ENCODE peak calls at places on chromosome 1, in seven cellular contexts. One of them, this sample, is unnamed.
A peak's percentile ranks its signal among the peaks of the same experiment; 100 is the strongest.

GRCh38 chr1:87449348-87449963 is 120.8 kb downstream of the LMO4 start:
- DNase-seq in body of pancreas: peak; percentile 82
- DNase-seq in K562: no peak
- DNase-seq in BE2C: peak; percentile 71
- DNase-seq in stomach: peak; percentile 85
- DNase-seq in heart left ventricle: peak; percentile 80
- DNase-seq in Peyer's patch: no peak
- DNase-seq in this sample: peak; percentile 75

GRCh38 chr1:67838180-67838912 is 5.1 kb upstream of the GNG12 start:
- DNase-seq in body of pancreas: peak; percentile 33
- DNase-seq in K562: no peak
- DNase-seq in BE2C: peak; percentile 20
- DNase-seq in stomach: no peak
- DNase-seq in heart left ventricle: no peak
- DNase-seq in Peyer's patch: no peak
- DNase-seq in this sample: no peak

GRCh38 chr1:41021526-41022308 is at the start of gene SLFNL1:
- DNase-seq in body of pancreas: no peak
- DNase-seq in K562: no peak
- DNase-seq in BE2C: peak; percentile 40
- DNase-seq in stomach: no peak
- DNase-seq in heart left ventricle: peak; percentile 46
- DNase-seq in Peyer's patch: no peak
- DNase-seq in this sample: no peak

GRCh38 chr1:15966081-15966955 is 9.6 kb downstream of the ZBTB17 start:
- DNase-seq in body of pancreas: peak; percentile 37
- DNase-seq in K562: no peak
- DNase-seq in BE2C: no peak
- DNase-seq in stomach: peak; percentile 32
- DNase-seq in heart left ventricle: no peak
- DNase-seq in Peyer's patch: no peak
- DNase-seq in this sample: no peak

GRCh38 chr1:15851251-15852035 is 3.9 kb downstream of the SPEN start:
- DNase-seq in body of pancreas: no peak
- DNase-seq in K562: no peak
- DNase-seq in BE2C: no peak
- DNase-seq in stomach: no peak
- DNase-seq in heart left ventricle: no peak
- DNase-seq in Peyer's patch: no peak
- DNase-seq in this sample: no peak

GRCh38 chr1:82160036-82160435 is 359.3 kb downstream of the ADGRL2 start:
- DNase-seq in body of pancreas: no peak
- DNase-seq in K562: no peak
- DNase-seq in BE2C: no peak
- DNase-seq in stomach: no peak
- DNase-seq in heart left ventricle: no peak
- DNase-seq in Peyer's patch: no peak
- DNase-seq in this sample: no peak

GRCh38 chr1:151510957-151511635 is at the start of gene CGN:
- DNase-seq in body of pancreas: peak; percentile 95
- DNase-seq in K562: peak; percentile 94
- DNase-seq in BE2C: peak; percentile 98
- DNase-seq in stomach: peak; percentile 93
- DNase-seq in heart left ventricle: peak; percentile 86
- DNase-seq in Peyer's patch: peak; percentile 94
- DNase-seq in this sample: peak; percentile 95

GRCh38 chr1:220874201-220874655 is 5.0 kb upstream of the HLX start:
- DNase-seq in body of pancreas: peak; percentile 55
- DNase-seq in K562: peak; percentile 53
- DNase-seq in BE2C: peak; percentile 74
- DNase-seq in stomach: no peak
- DNase-seq in heart left ventricle: peak; percentile 63
- DNase-seq in Peyer's patch: no peak
- DNase-seq in this sample: peak; percentile 28

GRCh38 chr1:149995927-149996326 is 14.6 kb downstream of the OTUD7B start:
- DNase-seq in body of pancreas: no peak
- DNase-seq in K562: no peak
- DNase-seq in BE2C: no peak
- DNase-seq in stomach: no peak
- DNase-seq in heart left ventricle: no peak
- DNase-seq in Peyer's patch: no peak
- DNase-seq in this sample: peak; percentile 46

GRCh38 chr1:25223471-25223870 is 8.8 kb downstream of the SYF2 start:
- DNase-seq in body of pancreas: no peak
- DNase-seq in K562: no peak
- DNase-seq in BE2C: no peak
- DNase-seq in stomach: no peak
- DNase-seq in heart left ventricle: no peak
- DNase-seq in Peyer's patch: no peak
- DNase-seq in this sample: no peak

GRCh38 chr1:109046671-109047070 is 4.8 kb upstream of the WDR47 start:
- DNase-seq in body of pancreas: no peak
- DNase-seq in K562: no peak
- DNase-seq in BE2C: no peak
- DNase-seq in stomach: no peak
- DNase-seq in heart left ventricle: no peak
- DNase-seq in Peyer's patch: no peak
- DNase-seq in this sample: no peak

GRCh38 chr1:193031431-193031830 is 27.7 kb downstream of the UCHL5 start:
- DNase-seq in body of pancreas: no peak
- DNase-seq in K562: no peak
- DNase-seq in BE2C: no peak
- DNase-seq in stomach: no peak
- DNase-seq in heart left ventricle: no peak
- DNase-seq in Peyer's patch: no peak
- DNase-seq in this sample: no peak
- TF ChIP-seq CTCF in body of pancreas: no peak
- TF ChIP-seq CTCF in K562: peak; percentile 43
- TF ChIP-seq CTCF in BE2C: peak; percentile 23
- TF ChIP-seq CTCF in stomach: no peak
- TF ChIP-seq CTCF in heart left ventricle: no peak
- TF ChIP-seq CTCF in Peyer's patch: peak; percentile 49
- TF ChIP-seq CTCF in this sample: no peak

GRCh38 chr1:164601399-164602141 is 42.6 kb downstream of the PBX1 start:
- DNase-seq in body of pancreas: no peak
- DNase-seq in K562: no peak
- DNase-seq in BE2C: no peak
- DNase-seq in stomach: no peak
- DNase-seq in heart left ventricle: no peak
- DNase-seq in Peyer's patch: no peak
- DNase-seq in this sample: no peak
- H3K4me3 ChIP-seq in body of pancreas: no peak overlapping the region
- H3K4me3 ChIP-seq in K562: no peak overlapping the region
- H3K4me3 ChIP-seq in BE2C: no peak overlapping the region
- H3K4me3 ChIP-seq in stomach: peak overlapping the region; percentile 7
- H3K4me3 ChIP-seq in heart left ventricle: no peak overlapping the region
- H3K4me3 ChIP-seq in Peyer's patch: no peak overlapping the region
- H3K4me3 ChIP-seq in this sample: no peak overlapping the region

DNA sequence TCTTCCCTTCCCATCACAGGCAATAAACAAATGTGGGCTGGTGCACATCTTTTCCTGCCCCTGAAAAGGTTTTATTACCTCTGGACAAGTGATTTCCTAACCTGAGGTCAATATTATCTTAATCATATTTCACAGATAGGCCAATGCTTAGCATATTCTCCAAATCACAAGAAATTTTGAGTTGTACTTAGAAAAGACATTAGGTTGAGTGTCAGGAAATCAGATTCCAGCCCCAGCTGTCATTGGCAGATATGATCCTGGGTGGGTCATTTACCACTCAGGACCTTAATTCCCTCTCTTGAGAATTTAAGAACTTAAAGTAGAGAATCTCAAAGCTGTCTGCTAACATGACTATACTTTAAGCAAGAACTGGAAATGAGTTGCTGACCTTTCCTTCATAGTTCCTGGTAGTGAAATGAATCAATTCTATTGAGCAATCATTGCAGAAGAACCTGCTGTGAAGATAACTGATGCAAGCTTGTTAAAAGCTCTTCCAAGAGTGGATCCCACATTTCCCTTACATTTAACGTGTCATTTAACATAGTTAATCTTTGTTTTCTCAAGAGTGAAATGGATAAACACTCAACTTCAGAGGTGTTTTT is 46.4 kb upstream of the CR2 start:
- DNase-seq in body of pancreas: no peak
- DNase-seq in K562: no peak
- DNase-seq in BE2C: no peak
- DNase-seq in stomach: no peak
- DNase-seq in heart left ventricle: no peak
- DNase-seq in Peyer's patch: no peak
- DNase-seq in this sample: no peak
- H3K27me3 ChIP-seq in body of pancreas: no peaks in the 10 kb centered on the region
- H3K27me3 ChIP-seq in K562: no peaks in the 10 kb centered on the region
- H3K27me3 ChIP-seq in BE2C: peaks cover 20% of the 10 kb centered on the region
- H3K27me3 ChIP-seq in stomach: no peaks in the 10 kb centered on the region
- H3K27me3 ChIP-seq in heart left ventricle: no peaks in the 10 kb centered on the region
- H3K27me3 ChIP-seq in Peyer's patch: no peaks in the 10 kb centered on the region
- H3K27me3 ChIP-seq in this sample: no peaks in the 10 kb centered on the region

DNA sequence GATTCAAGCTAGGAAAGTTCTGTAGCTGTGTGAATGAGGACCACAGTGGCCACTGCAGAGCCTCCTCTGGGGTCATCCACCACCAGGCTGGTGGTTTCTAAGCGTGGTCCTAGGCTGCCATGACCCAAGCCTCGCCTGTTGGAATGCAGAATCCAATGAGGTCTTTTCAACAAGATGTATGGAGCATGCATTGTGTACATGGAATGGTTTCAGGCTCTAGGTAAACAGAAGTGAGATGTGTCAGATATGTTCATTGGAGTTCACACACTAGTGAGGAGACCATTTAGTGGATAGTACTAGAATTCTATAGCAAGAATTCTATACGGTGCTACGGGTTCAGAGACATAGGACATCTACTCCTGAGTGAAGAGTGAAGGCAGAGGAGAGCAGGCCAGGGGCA is 10.7 kb downstream of the RNU5D-1 start:
- DNase-seq in body of pancreas: no peak
- DNase-seq in K562: no peak
- DNase-seq in BE2C: no peak
- DNase-seq in stomach: no peak
- DNase-seq in heart left ventricle: no peak
- DNase-seq in Peyer's patch: no peak
- DNase-seq in this sample: no peak
- TF ChIP-seq CTCF in body of pancreas: no peak
- TF ChIP-seq CTCF in K562: no peak
- TF ChIP-seq CTCF in BE2C: no peak
- TF ChIP-seq CTCF in stomach: no peak
- TF ChIP-seq CTCF in heart left ventricle: no peak
- TF ChIP-seq CTCF in Peyer's patch: no peak
- TF ChIP-seq CTCF in this sample: no peak

This sample was measured in thyroid gland.